ENCODE peak calls at places on chromosomes 6 and 20, in five cellular contexts. V, U, B, N and J are unnamed samples.

GRCh38 chr6:3290501-3291211 is 31.9 kb downstream of the PSMG4 start:
- DNase-seq in N (no peak), V (no peak), U (no peak), B (no peak), J (no peak)

GRCh38 chr20:43915209-43916072 is 789 bp downstream of the TOX2 start:
- DNase-seq in N (peak), V (no peak), B (peak), U (peak), J (peak)

GRCh38 chr6:106085984-106086832 is at the start of gene PRDM1:
- DNase-seq in U (peak), V (no peak), N (peak), B (peak), J (peak)

GRCh38 chr6:25614052-25614451 is 38.0 kb upstream of the SCGN start:
- DNase-seq in N (no peak), B (peak), V (no peak), U (no peak), J (no peak)

GRCh38 chr20:25284131-25284601 is 36.3 kb downstream of the PYGB start:
- DNase-seq in V (no peak), N (no peak), B (peak), U (no peak), J (no peak)

GRCh38 chr6:26087284-26088115 is at the start of gene HFE:
- DNase-seq in B (peak), V (no peak), N (peak), U (peak), J (no peak)

GRCh38 chr20:34824026-34824860 is 1.2 kb downstream of the NCOA6 start:
- DNase-seq in B (peak), V (no peak), U (peak), N (peak), J (peak)

GRCh38 chr6:48067148-48067709 is 43.8 kb downstream of the PTCHD4 start:
- DNase-seq in U (no peak), B (no peak), N (no peak), V (no peak), J (no peak)

GRCh38 chr20:53316221-53316937 is 277.3 kb downstream of the ZNF217 start:
- DNase-seq in V (no peak), B (no peak), N (no peak), U (no peak), J (no peak)

GRCh38 chr6:147684906-147685305 is 176.4 kb downstream of the SAMD5 start:
- DNase-seq in B (no peak), U (no peak), V (no peak), N (no peak), J (no peak)

GRCh38 chr6:139107051-139107450 is 27.8 kb upstream of the HECA start:
- DNase-seq in B (no peak), N (no peak), V (no peak), U (no peak), J (no peak)

GRCh38 chr6:1554881-1555569 is 54.7 kb upstream of the FOXC1 start:
- DNase-seq in B (peak), V (no peak), N (no peak), U (peak), J (peak)

GRCh38 chr6:43584892-43585570 is 9.0 kb downstream of the POLH start:
- DNase-seq in N (no peak), B (no peak), U (no peak), V (no peak), J (no peak)

GRCh38 chr6:37979392-37980221 is 160.1 kb downstream of the ZFAND3 start:
- DNase-seq in B (no peak), V (no peak), U (no peak), N (no peak), J (no peak)

GRCh38 chr6:25250878-25251277 is 28.3 kb upstream of the CARMIL1 start:
- DNase-seq in N (no peak), B (no peak), U (no peak), V (no peak), J (no peak)

GRCh38 chr6:4509506-4509905 is 266.7 kb upstream of the CDYL start:
- DNase-seq in U (no peak), V (no peak), B (no peak), N (no peak), J (no peak)

GRCh38 chr6:66896415-66896814 is 1189.4 kb upstream of the EYS start:
- DNase-seq in U (no peak), N (no peak), B (no peak), V (no peak), J (no peak)

GRCh38 chr6:84921891-84922290 is 157.5 kb upstream of the TBX18 start:
- DNase-seq in U (no peak), N (no peak), V (no peak), B (no peak), J (no peak)

GRCh38 chr6:16130932-16131387 is 2.1 kb downstream of the MYLIP start:
- DNase-seq in V (peak), B (peak), U (peak), N (no peak), J (peak)

GRCh38 chr6:115570326-115570725 is 490.4 kb downstream of the FRK start:
- DNase-seq in U (no peak), N (no peak), V (peak), B (no peak), J (no peak)

GRCh38 chr6:113859349-113860164 is 2.4 kb downstream of the MARCKS start:
- DNase-seq in N (no peak), V (no peak), U (peak), B (peak), J (no peak)

GRCh38 chr6:137845460-137845859 is 21.6 kb upstream of the TNFAIP3 start:
- DNase-seq in N (no peak), B (no peak), V (no peak), U (peak), J (no peak)

GRCh38 chr20:14775778-14776177 is 438.4 kb upstream of the FLRT3 start:
- DNase-seq in V (peak), U (peak), N (no peak), B (no peak), J (no peak)

GRCh38 chr6:16989382-16989781 is 112.5 kb upstream of the STMND1 start:
- DNase-seq in U (no peak), V (no peak), B (no peak), N (no peak), J (no peak)

GRCh38 chr20:53915459-53916172 is 154.8 kb downstream of the BCAS1 start:
- DNase-seq in N (peak), U (peak), V (peak), B (peak), J (peak)

GRCh38 chr6:52293067-52293466 is 8.5 kb upstream of the MCM3 start:
- DNase-seq in V (no peak), B (no peak), U (no peak), N (no peak), J (no peak)

GRCh38 chr20:42082611-42083010 is 464.4 kb upstream of the CHD6 start:
- DNase-seq in B (no peak), U (peak), V (no peak), N (no peak), J (no peak)

GRCh38 chr20:50380697-50381040 is 129.5 kb upstream of the PTPN1 start:
- DNase-seq in B (peak), U (peak), N (no peak), V (no peak), J (no peak)

GRCh38 chr6:111764238-111765182 is 108.7 kb downstream of the FYN start:
- DNase-seq in U (no peak), B (peak), V (no peak), N (no peak), J (peak)

GRCh38 chr20:36260316-36260715 is 24.0 kb downstream of the AAR2 start:
- DNase-seq in B (no peak), V (no peak), U (no peak), N (no peak), J (no peak)

GRCh38 chr6:131807321-131807643 is 538 bp upstream of the ENPP1 start:
- DNase-seq in V (no peak), B (no peak), U (no peak), N (no peak), J (no peak)

GRCh38 chr6:131808460-131809269 is 845 bp downstream of the ENPP1 start:
- DNase-seq in B (no peak), N (no peak), V (no peak), U (no peak), J (no peak)

GRCh38 chr6:131811510-131811909 is 3.7 kb downstream of the ENPP1 start:
- DNase-seq in N (no peak), B (no peak), V (no peak), U (no peak), J (no peak)

GRCh38 chr6:131803007-131803769 is 4.6 kb upstream of the ENPP1 start:
- DNase-seq in V (no peak), N (no peak), U (no peak), B (no peak), J (no peak)

DNA sequence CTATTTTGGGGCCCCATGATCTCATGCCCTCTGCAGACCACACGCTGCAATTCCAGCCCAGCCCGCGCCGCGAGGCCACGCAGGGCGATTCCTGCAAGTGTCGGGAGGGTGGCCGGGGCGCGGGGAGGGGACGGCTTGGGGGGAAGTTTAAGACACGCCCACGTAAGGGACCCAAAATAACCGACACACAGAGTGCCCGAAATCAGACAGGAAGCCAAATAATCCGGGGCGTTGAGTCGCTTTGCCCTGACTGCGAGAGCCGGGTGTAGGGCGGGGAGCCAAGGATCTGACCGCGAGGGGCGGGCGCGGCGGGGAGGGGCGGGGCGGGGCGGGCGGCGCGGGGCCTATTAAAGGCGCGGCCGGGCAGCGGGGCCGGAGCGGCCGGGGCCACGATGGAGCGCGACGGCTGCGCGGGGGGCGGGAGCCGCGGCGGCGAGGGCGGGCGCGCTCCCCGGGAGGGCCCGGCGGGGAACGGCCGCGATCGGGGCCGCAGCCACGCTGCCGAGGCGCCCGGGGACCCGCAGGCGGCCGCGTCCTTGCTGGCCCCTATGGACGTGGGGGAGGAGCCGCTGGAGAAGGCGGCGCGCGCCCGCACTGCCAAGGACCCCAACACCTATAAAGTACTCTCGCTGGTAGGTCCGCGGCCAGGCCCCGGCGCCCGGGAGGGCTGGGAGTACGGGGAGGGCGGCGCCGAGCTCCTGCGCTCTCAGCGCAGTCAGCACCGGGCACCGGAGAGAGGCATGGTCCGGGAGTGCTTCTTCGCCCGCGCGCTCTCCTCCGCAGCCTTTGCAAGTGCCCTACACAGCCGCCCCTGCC is at the start of gene ENPP1:
- DNase-seq in B (peak), N (peak), U (peak), V (no peak), J (peak)
- TF ChIP-seq CTCF in B (peak), N (peak), U (peak), V (peak), J (no peak)

GRCh38 chr6:54621285-54621684 is 225.3 kb upstream of the FAM83B start:
- DNase-seq in U (peak), N (no peak), V (no peak), B (no peak), J (no peak)
- TF ChIP-seq CTCF in U (peak), N (peak), V (peak), B (peak), J (no peak)

GRCh38 chr6:170292778-170293164 is 1.9 kb upstream of the DLL1 start:
- DNase-seq in N (no peak), V (no peak), U (no peak), B (no peak), J (no peak)

GRCh38 chr6:170293411-170293844 is 2.5 kb upstream of the DLL1 start:
- DNase-seq in V (no peak), U (no peak), B (no peak), N (no peak), J (no peak)

GRCh38 chr6:170295519-170296422 is 4.9 kb upstream of the DLL1 start:
- DNase-seq in U (no peak), V (no peak), B (peak), N (peak), J (no peak)

GRCh38 chr6:170294813-170295518 is 4.1 kb upstream of the DLL1 start:
- DNase-seq in U (no peak), B (no peak), N (no peak), V (no peak), J (no peak)

DNA sequence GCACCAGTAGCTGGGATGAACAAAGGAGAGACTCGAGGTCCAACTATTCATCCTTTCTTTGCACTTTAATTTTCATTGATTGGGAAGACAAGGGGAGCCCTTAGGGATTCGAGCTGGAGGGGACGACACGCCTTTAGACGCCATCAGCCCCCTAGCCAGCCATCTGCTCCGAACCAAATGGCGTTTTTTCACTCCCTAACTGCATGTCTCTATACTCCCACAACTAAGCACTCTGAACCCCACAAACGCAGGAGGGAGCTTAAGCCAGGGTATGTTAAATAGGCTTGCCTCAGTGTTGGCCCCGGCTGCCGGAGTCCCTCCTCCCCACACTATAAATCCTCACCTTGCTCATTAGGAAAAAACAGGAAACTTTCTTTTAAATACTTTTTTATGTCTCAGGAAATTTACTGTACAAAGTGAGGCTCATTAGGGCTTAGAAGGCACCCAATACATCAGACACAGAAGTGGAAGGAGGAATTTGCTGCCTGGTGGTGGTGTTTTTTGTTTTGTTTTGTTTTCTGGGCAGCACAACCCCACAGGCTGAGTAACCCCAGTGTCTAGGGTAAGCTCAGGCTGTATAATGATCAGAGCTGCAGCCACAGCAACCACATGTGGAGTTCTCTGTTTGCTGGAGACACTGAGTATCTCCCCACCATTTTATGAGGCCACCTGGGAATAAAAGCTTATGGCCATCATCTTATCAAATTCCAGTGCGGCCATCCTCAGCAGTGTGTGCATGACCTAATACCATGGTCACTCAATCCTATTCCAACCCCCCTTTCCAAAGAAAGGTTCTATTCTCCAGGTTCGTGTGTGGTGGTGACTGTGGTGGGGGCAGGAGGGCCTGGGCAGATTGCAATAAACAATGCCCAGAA is 3.2 kb upstream of the DLL1 start:
- DNase-seq in N (no peak), V (no peak), B (no peak), U (no peak), J (no peak)
- TF ChIP-seq CTCF in N (no peak), V (no peak), B (no peak), U (no peak), J (no peak)

DNA sequence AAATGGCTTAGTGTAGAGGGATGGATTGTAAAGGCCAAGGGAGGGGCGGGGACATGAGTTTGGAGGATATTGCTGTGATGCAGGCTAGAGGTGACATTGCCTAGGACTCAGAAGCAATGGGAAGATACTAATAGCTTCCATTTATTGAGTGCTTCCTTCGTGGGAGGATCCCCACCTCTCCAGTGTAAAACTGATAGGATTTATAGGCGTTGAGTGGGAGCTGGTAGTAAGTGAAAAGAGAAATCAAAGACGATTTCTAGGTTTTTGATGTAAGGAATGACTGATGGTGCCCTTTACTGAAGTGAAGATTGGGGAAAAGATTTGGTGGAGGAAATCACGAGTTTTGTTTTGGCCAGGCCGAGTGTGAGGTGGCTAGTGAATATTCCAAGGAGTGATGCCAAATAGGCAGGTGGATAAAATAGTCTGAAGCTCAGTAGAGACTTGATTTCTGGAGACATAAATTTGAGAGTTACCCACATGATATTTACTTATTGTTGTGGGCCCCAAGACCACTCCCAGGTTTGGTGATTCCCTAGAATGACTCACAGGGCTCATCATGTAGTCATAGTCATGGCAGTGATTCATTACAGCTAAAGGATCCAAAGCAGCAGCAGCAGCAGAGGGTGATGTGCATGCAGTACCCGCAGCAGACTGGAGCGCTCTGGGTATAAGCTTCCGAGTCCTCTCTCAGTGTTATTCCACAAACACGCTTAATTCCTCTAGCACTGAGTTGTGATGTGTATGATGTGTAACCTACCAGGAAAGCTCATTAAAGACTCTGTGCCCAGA is 10.2 kb downstream of the RPRD1B start:
- DNase-seq in B (no peak), N (no peak), V (peak), U (peak), J (no peak)
- TF ChIP-seq CTCF in B (no peak), N (no peak), V (no peak), U (peak), J (no peak)

GRCh38 chr6:6927437-6928361 is 180.1 kb upstream of the RREB1 start:
- DNase-seq in B (no peak), N (no peak), V (no peak), U (no peak), J (no peak)
- TF ChIP-seq CTCF in B (no peak), N (no peak), V (no peak), U (no peak), J (no peak)

GRCh38 chr6:145895802-145896201 is 68.4 kb downstream of the SHPRH start:
- DNase-seq in V (no peak), N (no peak), U (peak), B (no peak), J (no peak)
- TF ChIP-seq CTCF in V (peak), N (peak), U (peak), B (no peak), J (no peak)